ENCODE peak calls at places on chromosomes 11 and 22, in seven cellular contexts. M is mesendoderm, V is IMR-90, W is H9, D is neuronal stem cell, Q is trophoblast cell, H is H1. U is an unnamed sample.
A peak's percentile ranks its signal among the peaks of the same experiment; 100 is the strongest.

GRCh38 chr11:11095971-11096370 is 238.1 kb upstream of the ZBED5 start:
- DNase-seq in W (no peak), M (no peak), V (no peak), H (no peak), D (no peak), Q (no peak), U (no peak)

GRCh38 chr11:70603064-70603755 is 204.9 kb downstream of the CTTN start:
- DNase-seq in W (no peak), Q (no peak), D (no peak), M (no peak), V (no peak), H (no peak), U (no peak)

GRCh38 chr11:20112291-20113146 is 47.8 kb downstream of the DBX1 start:
- DNase-seq in V (peak; percentile 97), H (no peak), D (no peak), W (peak; percentile 45), M (peak; percentile 86), Q (peak; percentile 79), U (peak; percentile 98)

GRCh38 chr11:65215441-65216076 is 33.8 kb downstream of the CAPN1 start:
- DNase-seq in Q (no peak), H (no peak), D (no peak), V (no peak), W (no peak), M (peak; percentile 39), U (no peak)

GRCh38 chr11:2425506-2425905 is 18.8 kb downstream of the TRPM5 start:
- DNase-seq in D (no peak), Q (no peak), M (no peak), H (no peak), W (no peak), V (no peak), U (no peak)

GRCh38 chr11:64856382-64857227 is 12.2 kb upstream of the CDC42BPG start:
- DNase-seq in H (no peak), M (peak; percentile 52), D (no peak), V (peak; percentile 85), Q (peak; percentile 99), W (no peak), U (peak; percentile 98)

GRCh38 chr22:28014141-28015055 is 95.3 kb upstream of the PITPNB start:
- DNase-seq in Q (no peak), D (peak; percentile 46), H (no peak), M (no peak), W (no peak), V (no peak), U (no peak)

GRCh38 chr11:6079463-6079862 is 28.0 kb upstream of the OR56B4 start:
- DNase-seq in D (no peak), M (no peak), W (no peak), V (no peak), Q (no peak), H (no peak), U (no peak)

GRCh38 chr11:94926698-94927237 is 46.6 kb downstream of the CWC15 start:
- DNase-seq in W (peak; percentile 39), H (no peak), V (peak; percentile 94), D (no peak), M (peak; percentile 73), Q (no peak), U (peak; percentile 98)

GRCh38 chr11:97622795-97623194 is 1233.0 kb downstream of the JRKL start:
- DNase-seq in H (no peak), D (no peak), V (no peak), M (no peak), W (no peak), Q (no peak), U (peak; percentile 28)

GRCh38 chr22:28024422-28024888 is 105.4 kb upstream of the PITPNB start:
- DNase-seq in W (no peak), Q (no peak), M (no peak), D (no peak), H (no peak), V (no peak), U (no peak)

GRCh38 chr22:25419247-25420113 is 145.0 kb upstream of the GRK3 start:
- DNase-seq in W (no peak), D (no peak), Q (peak; percentile 62), V (peak; percentile 47), H (no peak), M (no peak), U (peak; percentile 27)

GRCh38 chr22:32175751-32176644 is 16.9 kb upstream of the C22orf42 start:
- DNase-seq in V (no peak), H (no peak), Q (no peak), M (peak; percentile 57), D (peak; percentile 44), W (peak; percentile 69), U (no peak)

GRCh38 chr11:104625246-104625645 is 273.0 kb downstream of the CASP12 start:
- DNase-seq in H (no peak), Q (no peak), V (peak; percentile 41), D (no peak), W (no peak), M (no peak), U (no peak)

GRCh38 chr11:92284558-92284957 is 59.9 kb downstream of the FAT3 start:
- DNase-seq in Q (no peak), D (no peak), V (no peak), W (no peak), M (no peak), H (no peak), U (no peak)
- H3K4ac ChIP-seq in Q (no peak overlapping the region), D (no peak overlapping the region), V (no peak overlapping the region), W (no peak overlapping the region), M (no peak overlapping the region), H (no peak overlapping the region), U (no peak overlapping the region)

GRCh38 chr22:35132568-35132967 is 66.6 kb downstream of the ISX start:
- DNase-seq in M (no peak), V (no peak), H (no peak), D (no peak), W (no peak), Q (no peak), U (no peak)

GRCh38 chr22:35124674-35125219 is 58.8 kb downstream of the ISX start:
- DNase-seq in M (no peak), Q (no peak), H (no peak), V (no peak), D (no peak), W (no peak), U (no peak)

GRCh38 chr22:35126993-35127392 is 61.0 kb downstream of the ISX start:
- DNase-seq in H (no peak), W (no peak), V (no peak), M (no peak), Q (no peak), D (no peak), U (no peak)

GRCh38 chr22:35131423-35132050 is 65.6 kb downstream of the ISX start:
- DNase-seq in M (peak; percentile 45), V (no peak), H (no peak), D (no peak), Q (no peak), W (no peak), U (no peak)

GRCh38 chr22:35128637-35129036 is 62.7 kb downstream of the ISX start:
- DNase-seq in D (no peak), M (no peak), V (no peak), W (no peak), H (no peak), Q (no peak), U (no peak)
- H2BK5ac ChIP-seq in D (no peak overlapping the region), M (no peak overlapping the region), V (no peak overlapping the region), W (no peak overlapping the region), H (no peak overlapping the region), Q (no peak overlapping the region), U (no peak overlapping the region)

DNA sequence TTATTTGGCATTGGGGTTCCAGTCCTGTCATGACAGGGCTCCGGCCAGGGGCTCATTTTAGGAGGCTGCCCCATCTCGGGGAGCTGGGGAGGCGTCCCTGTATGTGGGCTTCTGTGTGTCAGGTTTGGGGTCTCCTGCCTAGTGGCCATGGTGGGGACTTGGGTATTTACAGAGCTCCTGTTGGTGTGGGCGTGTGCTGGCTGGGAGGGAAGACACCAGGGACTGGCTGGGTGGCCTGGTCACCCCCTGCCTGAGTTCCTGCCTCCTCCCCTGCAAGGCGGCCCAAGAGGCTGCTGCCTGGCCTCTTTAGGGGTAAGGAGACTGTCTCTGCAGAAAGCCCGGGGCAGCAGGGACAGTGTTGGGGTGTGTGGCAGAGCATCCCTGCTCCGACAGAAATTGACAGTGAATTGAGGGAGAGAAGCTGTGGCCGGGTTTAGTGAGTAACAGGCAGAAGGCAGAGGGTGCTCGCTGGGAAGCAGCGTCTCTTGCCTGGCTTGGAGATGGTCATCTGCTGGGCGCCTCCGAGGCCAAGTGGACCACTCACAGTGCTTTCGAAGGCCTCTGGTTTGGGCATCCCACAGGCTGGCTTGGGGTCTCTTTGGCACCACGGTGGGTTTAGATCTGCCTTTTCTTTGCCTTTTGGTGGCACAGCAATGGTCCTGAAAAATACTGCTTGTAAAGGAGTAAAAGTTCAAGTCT is 40.3 kb upstream of the GRAMD4 start:
- DNase-seq in D (no peak), M (no peak), V (no peak), H (no peak), W (peak; percentile 22), Q (no peak), U (no peak)
- H3K9ac ChIP-seq in D (peak overlapping the region; percentile 51), M (no peak overlapping the region), V (no peak overlapping the region), H (no peak overlapping the region), W (no peak overlapping the region), Q (no peak overlapping the region), U (peak overlapping the region; percentile 41)

GRCh38 chr11:124870430-124870829 is 5.2 kb downstream of the ROBO3 start:
- DNase-seq in H (no peak), W (no peak), M (no peak), D (no peak), V (no peak), Q (no peak), U (no peak)

GRCh38 chr11:124873980-124874379 is 8.7 kb downstream of the ROBO3 start:
- DNase-seq in H (no peak), M (no peak), Q (no peak), D (no peak), W (no peak), V (no peak), U (no peak)

GRCh38 chr11:124872741-124873140 is 7.5 kb downstream of the ROBO3 start:
- DNase-seq in H (no peak), D (no peak), V (no peak), W (peak; percentile 76), M (peak; percentile 58), Q (no peak), U (no peak)

GRCh38 chr11:124869856-124870387 is 4.7 kb downstream of the ROBO3 start:
- DNase-seq in H (no peak), W (no peak), V (no peak), D (no peak), M (no peak), Q (no peak), U (no peak)

GRCh38 chr11:124872280-124872679 is 7.0 kb downstream of the ROBO3 start:
- DNase-seq in D (no peak), H (no peak), W (no peak), M (no peak), Q (peak; percentile 16), V (no peak), U (no peak)
- H3K4ac ChIP-seq in D (no peak overlapping the region), H (no peak overlapping the region), W (no peak overlapping the region), M (no peak overlapping the region), Q (no peak overlapping the region), V (no peak overlapping the region), U (no peak overlapping the region)